ENCODE peak calls at places on chromosomes 2 and 18, in five cellular contexts. U is GM23338, K is GM13976, I is WTC11, Z is HCT116. T is an unnamed sample.

GRCh38 chr2:170087394-170087793 is 90.6 kb upstream of the MYO3B start:
- DNase-seq in U (no peak), K (no peak), I (no peak), Z (no peak), T (no peak)

GRCh38 chr2:186980787-186981550 is 132.0 kb upstream of the ZSWIM2 start:
- DNase-seq in U (no peak), K (no peak), I (no peak), Z (no peak), T (no peak)

GRCh38 chr2:96154506-96155380 is 9.5 kb upstream of the DUSP2 start:
- DNase-seq in U (no peak), K (peak), I (no peak), Z (no peak), T (no peak)

GRCh38 chr2:66561645-66562336 is 126.9 kb downstream of the MEIS1 start:
- DNase-seq in U (peak), K (no peak), I (no peak), Z (no peak), T (no peak)

GRCh38 chr2:235041221-235041917 is 89.6 kb downstream of the SH3BP4 start:
- DNase-seq in U (no peak), K (no peak), I (no peak), Z (no peak), T (no peak)

GRCh38 chr2:126637393-126637792 is 18.6 kb upstream of the GYPC start:
- DNase-seq in U (no peak), K (no peak), I (no peak), Z (no peak), T (no peak)

GRCh38 chr2:207283356-207283755 is 117.6 kb upstream of the KLF7 start:
- DNase-seq in U (no peak), K (no peak), I (no peak), Z (no peak), T (no peak)

GRCh38 chr2:203394519-203395227 is 66.5 kb downstream of the ABI2 start:
- DNase-seq in U (peak), K (no peak), I (peak), Z (no peak), T (no peak)

GRCh38 chr18:28176933-28177827 is at the start of gene CDH2:
- DNase-seq in U (peak), K (peak), I (peak), Z (no peak), T (peak)
- TF ChIP-seq CTCF in U (peak), K (no peak), I (no peak), Z (no peak), T (peak)

GRCh38 chr2:230864122-230864604 is 579 bp upstream of the ITM2C start:
- DNase-seq in U (no peak), K (peak), I (no peak), Z (no peak), T (peak)

GRCh38 chr2:230865324-230865765 is 603 bp downstream of the ITM2C start:
- DNase-seq in U (peak), K (no peak), I (peak), Z (no peak), T (no peak)

GRCh38 chr2:230866704-230867561 is 2.2 kb downstream of the ITM2C start:
- DNase-seq in U (no peak), K (peak), I (no peak), Z (no peak), T (peak)

GRCh38 chr2:230864605-230865323 is at the start of gene ITM2C:
- DNase-seq in U (peak), K (peak), I (peak), Z (peak), T (no peak)

GRCh38 chr2:230865766-230866703 is 1.3 kb downstream of the ITM2C start:
- DNase-seq in U (peak), K (peak), I (peak), Z (no peak), T (peak)
- TF ChIP-seq CTCF in U (no peak), K (no peak), I (no peak), Z (no peak), T (no peak)

GRCh38 chr2:74856004-74856578 is 22.2 kb downstream of the HK2 start:
- DNase-seq in U (no peak), K (no peak), I (no peak), Z (no peak), T (no peak)

GRCh38 chr2:74860079-74860478 is 26.2 kb downstream of the HK2 start:
- DNase-seq in U (no peak), K (no peak), I (no peak), Z (no peak), T (no peak)

GRCh38 chr2:74856599-74856998 is 22.7 kb downstream of the HK2 start:
- DNase-seq in U (no peak), K (no peak), I (no peak), Z (no peak), T (no peak)

GRCh38 chr2:74857215-74857614 is 23.3 kb downstream of the HK2 start:
- DNase-seq in U (no peak), K (no peak), I (no peak), Z (no peak), T (no peak)

DNA sequence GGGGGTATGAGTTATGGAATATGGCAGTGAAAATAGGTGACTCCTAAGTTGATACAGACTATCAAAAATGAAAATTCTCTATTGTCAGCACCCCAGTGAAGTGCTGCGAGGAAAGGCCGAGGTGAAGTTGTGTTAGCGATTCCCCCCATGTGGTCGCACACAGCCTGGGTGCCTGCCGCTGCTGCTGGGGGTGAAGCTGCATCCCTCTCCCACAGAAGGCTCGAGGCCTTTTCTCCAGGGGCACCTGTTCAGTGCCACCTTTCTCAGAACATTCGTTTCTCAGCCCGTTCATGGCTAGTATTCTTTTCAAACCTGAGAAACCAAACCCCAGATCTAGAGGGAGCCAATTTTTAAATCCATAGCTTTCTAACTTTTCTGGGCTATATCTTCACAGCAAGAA is 23.8 kb downstream of the HK2 start:
- DNase-seq in U (no peak), K (no peak), I (no peak), Z (no peak), T (no peak)
- TF ChIP-seq CTCF in U (no peak), K (no peak), I (no peak), Z (no peak), T (no peak)

GRCh38 chr2:8679827-8680731 is 1.8 kb upstream of the ID2 start:
- DNase-seq in U (no peak), K (no peak), I (no peak), Z (peak), T (no peak)

GRCh38 chr2:8680931-8681760 is 710 bp upstream of the ID2 start:
- DNase-seq in U (peak), K (no peak), I (peak), Z (peak), T (no peak)

GRCh38 chr2:8682719-8683667 is 1.1 kb downstream of the ID2 start:
- DNase-seq in U (peak), K (no peak), I (no peak), Z (peak), T (no peak)

GRCh38 chr2:8684421-8684884 is 2.6 kb downstream of the ID2 start:
- DNase-seq in U (peak), K (no peak), I (no peak), Z (peak), T (no peak)

GRCh38 chr2:8681786-8682692 is at the start of gene ID2:
- DNase-seq in U (peak), K (peak), I (peak), Z (peak), T (peak)
- TF ChIP-seq CTCF in U (no peak), K (no peak), I (no peak), Z (no peak), T (no peak)

GRCh38 chr2:140695163-140695562 is 1435.7 kb downstream of the LRP1B start:
- DNase-seq in U (peak), K (no peak), I (no peak), Z (peak), T (no peak)
- TF ChIP-seq CTCF in U (peak), K (no peak), I (no peak), Z (peak), T (no peak)

T was measured in osteocyte.